ENCODE peak calls at places on chromosomes 13 and 19, in eight cellular contexts. K, T, P, J, S, I, Z and X are unnamed samples.

GRCh38 chr13:97205971-97206370 is 16.2 kb upstream of the MBNL2 start:
- DNase-seq in T (no peak), I (no peak), Z (no peak), J (no peak), K (peak), P (no peak), S (no peak), X (no peak)

GRCh38 chr19:38142176-38143035 is 81.6 kb downstream of the DPF1 start:
- DNase-seq in J (no peak), S (peak), P (peak), Z (peak), T (peak), I (peak), K (no peak), X (peak)

GRCh38 chr19:13460045-13460444 is 46.2 kb downstream of the CACNA1A start:
- DNase-seq in I (no peak), S (no peak), P (no peak), T (no peak), K (no peak), Z (no peak), J (no peak), X (no peak)

GRCh38 chr19:592101-592500 is 2.4 kb downstream of the HCN2 start:
- DNase-seq in I (no peak), Z (no peak), K (no peak), S (no peak), J (no peak), P (no peak), T (no peak), X (no peak)

GRCh38 chr19:4354282-4354681 is 10.9 kb downstream of the MPND start:
- DNase-seq in K (no peak), T (no peak), P (no peak), S (no peak), Z (no peak), I (no peak), J (no peak), X (no peak)

GRCh38 chr13:27148900-27149299 is 22.7 kb downstream of the USP12 start:
- DNase-seq in S (no peak), J (no peak), K (no peak), Z (no peak), T (no peak), I (no peak), P (no peak), X (no peak)

GRCh38 chr19:28727133-28727834 is 485.7 kb downstream of the UQCRFS1 start:
- DNase-seq in T (no peak), P (peak), I (peak), S (no peak), Z (no peak), K (peak), J (no peak), X (no peak)

GRCh38 chr13:39767791-39768564 is 112.5 kb downstream of the COG6 start:
- DNase-seq in I (no peak), J (no peak), Z (no peak), T (no peak), P (no peak), S (no peak), K (no peak), X (no peak)

GRCh38 chr19:51489113-51489512 is 10.8 kb downstream of the CEACAM18 start:
- DNase-seq in S (no peak), I (no peak), K (no peak), P (no peak), Z (no peak), J (no peak), T (no peak), X (no peak)

GRCh38 chr13:27482996-27483395 is 32.6 kb upstream of the MTIF3 start:
- DNase-seq in J (no peak), I (peak), S (no peak), P (no peak), K (no peak), Z (no peak), T (no peak), X (no peak)

GRCh38 chr19:16447015-16447384 is 24.8 kb downstream of the EPS15L1 start:
- DNase-seq in J (no peak), I (peak), T (no peak), S (no peak), P (no peak), K (peak), Z (peak), X (no peak)

GRCh38 chr13:39565036-39565949 is 37.7 kb downstream of the LHFPL6 start:
- DNase-seq in K (peak), I (no peak), J (no peak), P (no peak), S (no peak), T (no peak), Z (peak), X (no peak)

GRCh38 chr13:63840551-63841421 is 2425.1 kb upstream of the PCDH20 start:
- DNase-seq in J (no peak), S (no peak), K (no peak), Z (no peak), P (no peak), T (no peak), I (no peak), X (no peak)

GRCh38 chr19:1851581-1852293 is 3.5 kb upstream of the REXO1 start:
- DNase-seq in I (no peak), Z (no peak), P (no peak), K (no peak), T (peak), S (no peak), J (peak), X (no peak)

GRCh38 chr19:55651236-55651635 is 3.2 kb downstream of the CCDC106 start:
- DNase-seq in Z (no peak), I (no peak), P (no peak), K (no peak), J (no peak), S (no peak), T (no peak), X (no peak)

GRCh38 chr19:51007488-51007887 is 6.1 kb upstream of the KLK8 start:
- DNase-seq in Z (no peak), J (no peak), T (no peak), P (no peak), K (no peak), S (no peak), I (no peak), X (no peak)

GRCh38 chr19:8146877-8147575 is 2.4 kb downstream of the FBN3 start:
- DNase-seq in K (no peak), P (no peak), S (no peak), T (no peak), Z (no peak), J (no peak), I (no peak), X (no peak)

GRCh38 chr13:67183151-67183550 is 47.0 kb downstream of the PCDH9 start:
- DNase-seq in P (no peak), T (no peak), J (no peak), K (no peak), I (no peak), S (no peak), Z (no peak), X (no peak)

GRCh38 chr19:44548736-44549135 is 19.3 kb upstream of the CEACAM20 start:
- DNase-seq in I (no peak), J (no peak), Z (no peak), K (peak), P (no peak), S (no peak), T (no peak), X (no peak)

GRCh38 chr13:86368924-86369323 is 569.7 kb upstream of the SLITRK6 start:
- DNase-seq in S (no peak), J (no peak), I (no peak), P (no peak), K (no peak), Z (no peak), T (no peak), X (no peak)

GRCh38 chr13:95295026-95295425 is 6.2 kb downstream of the ABCC4 start:
- DNase-seq in Z (no peak), J (no peak), T (no peak), S (no peak), I (no peak), K (no peak), P (no peak), X (no peak)

GRCh38 chr13:94886191-94886590 is 173.8 kb upstream of the SOX21 start:
- DNase-seq in S (no peak), P (no peak), K (no peak), I (no peak), J (no peak), Z (no peak), T (no peak), X (no peak)

GRCh38 chr13:41416276-41416675 is 41.1 kb upstream of the RGCC start:
- DNase-seq in I (no peak), Z (no peak), T (no peak), P (no peak), J (no peak), K (no peak), S (no peak), X (no peak)

GRCh38 chr13:96539791-96540190 is 449.9 kb downstream of the HS6ST3 start:
- DNase-seq in P (no peak), Z (no peak), J (no peak), S (no peak), I (no peak), K (no peak), T (no peak), X (no peak)

GRCh38 chr13:48828962-48829405 is 146.7 kb upstream of the FNDC3A start:
- DNase-seq in Z (peak), K (peak), T (no peak), S (no peak), P (peak), J (no peak), I (peak), X (no peak)

GRCh38 chr13:46211116-46211515 is 612 bp upstream of the LRRC63 start:
- DNase-seq in P (peak), T (no peak), S (peak), K (no peak), Z (no peak), J (peak), I (no peak), X (no peak)

GRCh38 chr13:98297043-98297442 is 120.0 kb upstream of the RNF113B start:
- DNase-seq in P (no peak), Z (no peak), J (no peak), I (no peak), S (no peak), K (no peak), T (no peak), X (no peak)

GRCh38 chr19:8988204-8988603 is 22.0 kb downstream of the MUC16 start:
- DNase-seq in I (no peak), Z (no peak), T (peak), P (no peak), K (no peak), S (no peak), J (peak), X (no peak)

GRCh38 chr13:33761744-33762143 is 56.2 kb upstream of the RFC3 start:
- DNase-seq in T (no peak), K (no peak), J (no peak), I (peak), S (peak), Z (no peak), P (no peak), X (peak)

GRCh38 chr19:29561601-29562000 is 35.8 kb downstream of the VSTM2B start:
- DNase-seq in J (no peak), Z (no peak), S (no peak), P (no peak), K (no peak), T (no peak), I (no peak), X (no peak)

GRCh38 chr19:41936961-41937360 is 8.7 kb upstream of the ERFL start:
- DNase-seq in T (no peak), K (no peak), J (no peak), Z (no peak), P (no peak), I (no peak), S (no peak), X (no peak)

GRCh38 chr13:102642475-102642874 is 45.7 kb downstream of the TPP2 start:
- DNase-seq in J (no peak), I (peak), P (no peak), K (no peak), S (no peak), T (no peak), Z (no peak), X (no peak)

GRCh38 chr13:111893071-111893606 is 173.8 kb upstream of the SOX1 start:
- DNase-seq in T (no peak), Z (no peak), K (no peak), J (no peak), S (peak), P (no peak), I (no peak), X (peak)

GRCh38 chr13:111382877-111383276 is 62.4 kb downstream of the TEX29 start:
- DNase-seq in S (no peak), J (no peak), T (no peak), Z (no peak), K (no peak), P (no peak), I (no peak), X (no peak)